ENCODE peak calls at places on chromosomes 13 and 19, in five cellular contexts. C, G, A, D and P are unnamed samples.

GRCh38 chr19:30871979-30872378 is 477.3 kb downstream of the TSHZ3 start:
- DNase-seq in G (peak; percentile 19), A (no peak), D (no peak), C (no peak), P (no peak)

GRCh38 chr13:20193924-20194631 is 1.3 kb upstream of the GJB2 start:
- DNase-seq in A (peak; percentile 24), C (no peak), G (peak; percentile 62), D (no peak), P (peak; percentile 10)

GRCh38 chr13:76822691-76823267 is 63.4 kb downstream of the KCTD12 start:
- DNase-seq in D (no peak), G (no peak), A (peak; percentile 74), C (peak; percentile 69), P (peak; percentile 54)

GRCh38 chr19:1856345-1856697 is 7.1 kb downstream of the KLF16 start:
- DNase-seq in A (peak; percentile 23), C (no peak), D (no peak), G (no peak), P (no peak)

GRCh38 chr13:30808600-30808999 is 73.3 kb downstream of the ALOX5AP start:
- DNase-seq in G (no peak), A (peak; percentile 44), C (peak; percentile 43), D (no peak), P (no peak)

GRCh38 chr19:36420961-36421748 is 2.7 kb upstream of the ZFP82 start:
- DNase-seq in G (no peak), A (peak; percentile 70), D (no peak), C (peak; percentile 61), P (no peak)

GRCh38 chr13:46797468-46798237 is 692 bp upstream of the ESD start:
- DNase-seq in A (peak; percentile 73), D (no peak), C (peak; percentile 66), G (no peak), P (peak; percentile 39)

GRCh38 chr19:52188822-52189744 is 769 bp upstream of the PPP2R1A start:
- DNase-seq in A (peak; percentile 75), D (no peak), C (no peak), G (no peak), P (no peak)

GRCh38 chr19:57648336-57649003 is 15.5 kb downstream of the ZNF211 start:
- DNase-seq in G (no peak), D (no peak), A (no peak), C (no peak), P (no peak)

GRCh38 chr19:29667941-29668340 is 2.7 kb downstream of the PLEKHF1 start:
- DNase-seq in G (no peak), A (peak; percentile 32), D (no peak), C (no peak), P (peak; percentile 46)

GRCh38 chr19:51372649-51373504 is at the start of gene NKG7:
- DNase-seq in D (no peak), C (no peak), G (no peak), A (no peak), P (peak; percentile 38)

GRCh38 chr19:42024622-42025111 is 30.6 kb upstream of the ATP1A3 start:
- DNase-seq in C (no peak), G (no peak), D (no peak), A (peak; percentile 89), P (no peak)

GRCh38 chr13:75825161-75825560 is 189.0 kb downstream of the LMO7 start:
- DNase-seq in C (no peak), A (no peak), G (no peak), D (no peak), P (no peak)

GRCh38 chr13:102395174-102395573 is 6.7 kb downstream of the FGF14 start:
- DNase-seq in C (no peak), D (no peak), G (no peak), A (no peak), P (no peak)

GRCh38 chr13:27619711-27620376 is 485 bp downstream of the LNX2 start:
- DNase-seq in D (no peak), C (peak; percentile 30), A (peak; percentile 76), G (no peak), P (no peak)

GRCh38 chr19:39064405-39064804 is 19.8 kb upstream of the ACP7 start:
- DNase-seq in D (no peak), A (no peak), C (no peak), G (no peak), P (no peak)

GRCh38 chr13:90416519-90416918 is 931.0 kb upstream of the MIR17HG start:
- DNase-seq in A (peak; percentile 74), C (peak; percentile 57), G (peak; percentile 44), D (no peak), P (no peak)

GRCh38 chr19:18649371-18650047 is 12.7 kb downstream of the KLHL26 start:
- DNase-seq in C (peak; percentile 30), D (no peak), A (peak; percentile 52), G (peak; percentile 82), P (peak; percentile 68)

DNA sequence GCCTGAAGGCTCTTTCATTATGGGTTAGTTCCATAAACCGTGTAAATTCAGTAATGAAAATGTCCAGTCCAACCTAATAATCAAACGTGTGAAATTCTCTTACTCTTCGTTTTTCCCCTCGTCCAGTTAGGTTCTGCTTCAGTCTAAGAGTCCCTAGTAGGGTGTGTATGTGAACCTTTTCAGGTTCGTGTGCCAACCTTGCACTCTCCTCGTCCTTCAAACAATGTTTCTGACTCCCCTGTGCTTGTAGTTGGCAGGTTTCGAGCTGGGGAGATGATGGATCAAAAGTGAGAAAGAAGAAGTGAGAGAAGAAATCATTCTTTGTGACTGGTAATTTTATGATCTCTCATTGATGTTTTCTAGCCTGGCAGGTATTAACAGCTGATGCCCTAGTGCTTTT is 366.1 kb downstream of the GPC5 start:
- DNase-seq in C (no peak), D (no peak), A (no peak), G (no peak), P (no peak)
- H3K4me3 ChIP-seq in C (no peak overlapping the region), D (no peak overlapping the region), A (no peak overlapping the region), G (no peak overlapping the region), P (no peak overlapping the region)

GRCh38 chr19:12035220-12036172 is at the start of gene ZNF433:
- DNase-seq in C (peak; percentile 75), A (peak; percentile 98), D (peak; percentile 98), G (peak; percentile 99), P (peak; percentile 99)
- H3K4me3 ChIP-seq in C (peak within 1 kb of the TSS; percentile 81), A (peak within 1 kb of the TSS; percentile 81), D (peak within 1 kb of the TSS; percentile 76), G (peak within 1 kb of the TSS; percentile 92), P (peak within 1 kb of the TSS; percentile 35)

DNA sequence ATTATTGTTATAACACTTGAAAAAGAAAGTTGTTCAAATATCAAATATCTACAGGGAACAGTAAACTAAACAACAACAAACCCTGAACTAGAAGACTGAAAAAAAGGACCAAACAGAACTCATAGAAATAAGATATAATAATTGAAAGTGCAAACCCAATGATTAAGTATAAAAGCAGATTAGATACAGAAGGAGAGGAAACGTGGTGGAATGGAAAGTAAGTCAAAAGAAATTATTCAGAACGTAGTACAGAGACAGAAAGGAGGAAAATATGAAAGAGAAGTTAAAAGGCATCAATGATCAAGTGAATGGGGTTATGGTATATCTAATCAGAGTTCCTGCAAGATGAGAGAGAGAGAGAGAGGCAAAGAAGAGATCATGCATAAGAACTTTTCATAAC is 174.2 kb upstream of the DACH1 start:
- DNase-seq in A (no peak), C (no peak), G (no peak), D (no peak), P (no peak)
- H3K4me3 ChIP-seq in A (no peak overlapping the region), C (no peak overlapping the region), G (no peak overlapping the region), D (no peak overlapping the region), P (no peak overlapping the region)

GRCh38 chr19:55173186-55173716 is 6.8 kb upstream of the DNAAF3 start:
- DNase-seq in C (no peak), A (peak; percentile 34), G (peak; percentile 57), D (no peak), P (no peak)

GRCh38 chr19:55176116-55176515 is 4.0 kb downstream of the SYT5 start:
- DNase-seq in D (no peak), G (no peak), C (no peak), A (no peak), P (no peak)

GRCh38 chr19:55174425-55175116 is 5.5 kb downstream of the SYT5 start:
- DNase-seq in D (no peak), C (no peak), G (no peak), A (no peak), P (no peak)

GRCh38 chr19:55173717-55174409 is 6.2 kb downstream of the SYT5 start:
- DNase-seq in A (peak; percentile 90), D (no peak), C (peak; percentile 81), G (peak; percentile 97), P (peak; percentile 70)

GRCh38 chr19:55175117-55175867 is 4.8 kb downstream of the SYT5 start:
- DNase-seq in A (no peak), G (peak; percentile 70), C (no peak), D (no peak), P (no peak)
- H3K4me3 ChIP-seq in A (no peak overlapping the region), G (no peak overlapping the region), C (no peak overlapping the region), D (no peak overlapping the region), P (no peak overlapping the region)

GRCh38 chr13:45466359-45466758 is 1.6 kb downstream of the COG3 start:
- DNase-seq in D (no peak), A (no peak), C (no peak), G (no peak), P (peak; percentile 15)
- H3K4me3 ChIP-seq in D (peak overlapping the region; percentile 61), A (peak overlapping the region; percentile 89), C (peak overlapping the region; percentile 89), G (peak overlapping the region; percentile 99), P (no peak overlapping the region)

GRCh38 chr13:94249512-94249911 is 230.0 kb downstream of the DCT start:
- DNase-seq in A (peak; percentile 78), C (peak; percentile 88), D (no peak), G (peak; percentile 56), P (no peak)

GRCh38 chr13:94246495-94246894 is 233.0 kb downstream of the DCT start:
- DNase-seq in C (no peak), D (no peak), G (no peak), A (no peak), P (no peak)

GRCh38 chr13:94248454-94249233 is 230.8 kb downstream of the DCT start:
- DNase-seq in C (peak; percentile 48), G (no peak), A (peak; percentile 47), D (no peak), P (no peak)

GRCh38 chr13:94251801-94252200 is 227.7 kb downstream of the DCT start:
- DNase-seq in A (no peak), G (no peak), C (peak; percentile 67), D (no peak), P (no peak)

GRCh38 chr13:94247890-94248289 is 231.6 kb downstream of the DCT start:
- DNase-seq in C (no peak), D (no peak), G (no peak), A (no peak), P (no peak)
- H3K4me3 ChIP-seq in C (no peak overlapping the region), D (no peak overlapping the region), G (no peak overlapping the region), A (no peak overlapping the region), P (no peak overlapping the region)

DNA sequence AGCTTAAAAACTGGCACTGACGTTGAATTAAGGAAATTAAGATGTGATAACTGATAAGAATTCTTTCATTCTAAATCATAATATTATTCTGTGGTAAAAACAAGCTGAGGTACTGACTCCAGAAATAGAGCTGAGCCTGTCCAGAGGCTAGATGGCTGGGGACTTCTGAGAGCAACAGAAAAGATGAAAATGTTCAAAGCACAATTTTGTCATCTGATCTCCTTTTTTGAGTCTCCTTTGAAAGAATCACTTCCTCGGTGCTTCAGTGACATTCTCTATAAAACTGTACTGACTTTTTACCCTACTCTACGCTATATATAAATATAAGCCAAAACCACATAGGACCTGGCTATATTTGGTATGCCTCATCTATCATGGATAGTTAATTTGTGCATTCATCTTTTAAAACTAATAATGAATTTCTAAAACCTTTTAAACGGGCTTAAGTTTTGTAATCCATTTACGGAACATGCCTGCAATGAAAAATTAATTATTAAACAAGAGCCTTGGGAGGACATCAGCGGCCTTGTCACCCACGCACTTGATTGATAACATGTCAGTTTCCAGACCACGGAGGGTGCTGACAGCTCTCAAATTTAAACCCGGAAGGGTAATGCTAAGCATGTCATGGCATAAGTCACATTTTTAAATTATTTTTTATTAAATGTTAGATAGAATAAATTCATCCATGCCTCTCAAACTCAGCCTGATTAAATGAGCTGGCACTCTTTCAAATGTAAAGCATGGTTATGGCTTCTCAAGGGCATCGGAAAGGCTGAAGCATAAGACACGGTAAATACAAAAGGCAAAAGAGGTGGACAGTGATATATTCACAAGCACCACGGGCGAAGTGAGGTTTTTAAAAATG is 235.4 kb downstream of the PCDH9 start:
- DNase-seq in D (no peak), A (no peak), G (no peak), C (no peak), P (no peak)
- H3K4me3 ChIP-seq in D (peak overlapping the region; percentile 35), A (peak overlapping the region; percentile 18), G (no peak overlapping the region), C (no peak overlapping the region), P (no peak overlapping the region)